ENCODE peak calls at places on chromosomes 11 and 22, in eight cellular contexts. S is endothelial cell, W is fibroblast of the aortic adventitia, T is cardiac muscle cell, G is AG10803, R is endodermal cell, X is body of pancreas, D is neural progenitor cell. B is an unnamed sample.

GRCh38 chr11:28146123-28146751 is 38.0 kb downstream of the METTL15 start:
- DNase-seq in S (no peak), W (peak), T (no peak), G (peak), R (no peak), X (no peak), D (peak), B (peak)

GRCh38 chr11:126514061-126514713 is 158.7 kb downstream of the ST3GAL4 start:
- DNase-seq in S (no peak), W (no peak), T (no peak), G (peak), R (no peak), X (no peak), D (no peak), B (no peak)

GRCh38 chr22:49553518-49554295 is 274.0 kb downstream of the BRD1 start:
- DNase-seq in S (peak), W (no peak), T (peak), G (no peak), R (peak), X (peak), D (peak), B (no peak)

GRCh38 chr22:39457047-39457545 is 284 bp downstream of the MGAT3 start:
- DNase-seq in S (no peak), W (no peak), T (no peak), G (no peak), R (no peak), X (no peak), D (peak), B (no peak)

GRCh38 chr11:6405039-6405667 is 13.7 kb downstream of the APBB1 start:
- DNase-seq in S (no peak), W (no peak), T (no peak), G (no peak), R (peak), X (peak), D (peak), B (no peak)

GRCh38 chr11:107301886-107302285 is 155.7 kb downstream of the CWF19L2 start:
- DNase-seq in S (no peak), W (no peak), T (no peak), G (no peak), R (no peak), X (no peak), D (no peak), B (no peak)

GRCh38 chr11:123164732-123165450 is 30.2 kb downstream of the CLMP start:
- DNase-seq in S (no peak), W (no peak), T (no peak), G (no peak), R (no peak), X (no peak), D (no peak), B (no peak)

GRCh38 chr11:119505861-119506260 is 82.9 kb upstream of the THY1 start:
- DNase-seq in S (no peak), W (peak), T (no peak), G (peak), R (no peak), X (no peak), D (no peak), B (no peak)

GRCh38 chr11:69558519-69558941 is 77.1 kb downstream of the LINC01488 start:
- DNase-seq in S (no peak), W (no peak), T (no peak), G (no peak), R (no peak), X (no peak), D (no peak), B (no peak)

GRCh38 chr11:86047275-86047991 is 21.5 kb downstream of the PICALM start:
- DNase-seq in S (no peak), W (peak), T (no peak), G (peak), R (no peak), X (no peak), D (no peak), B (no peak)

GRCh38 chr11:43582837-43583462 is 97.6 kb upstream of the HSD17B12 start:
- DNase-seq in S (no peak), W (no peak), T (peak), G (no peak), R (peak), X (no peak), D (peak), B (no peak)

GRCh38 chr22:43587574-43587973 is 175.8 kb downstream of the MPPED1 start:
- DNase-seq in S (no peak), W (no peak), T (no peak), G (peak), R (no peak), X (no peak), D (no peak), B (no peak)

GRCh38 chr11:95485115-95485900 is 254.3 kb upstream of the SESN3 start:
- DNase-seq in S (no peak), W (peak), T (no peak), G (peak), R (no peak), X (no peak), D (no peak), B (no peak)

GRCh38 chr22:35154937-35155387 is 89.0 kb downstream of the ISX start:
- DNase-seq in S (peak), W (peak), T (peak), G (peak), R (peak), X (peak), D (peak), B (no peak)

GRCh38 chr22:31678748-31679147 is 16.7 kb upstream of the PISD start:
- DNase-seq in S (no peak), W (no peak), T (no peak), G (no peak), R (no peak), X (no peak), D (no peak), B (no peak)

GRCh38 chr11:77783023-77783422 is 37.5 kb downstream of the RSF1 start:
- DNase-seq in S (no peak), W (no peak), T (no peak), G (no peak), R (no peak), X (no peak), D (no peak), B (no peak)

GRCh38 chr22:45454260-45454659 is 40.8 kb downstream of the RIBC2 start:
- DNase-seq in S (no peak), W (peak), T (no peak), G (peak), R (no peak), X (no peak), D (no peak), B (peak)

GRCh38 chr11:111392552-111392951 is 13.5 kb upstream of the POU2AF1 start:
- DNase-seq in S (no peak), W (no peak), T (no peak), G (no peak), R (no peak), X (no peak), D (no peak), B (no peak)

GRCh38 chr11:6201486-6201885 is 2.5 kb downstream of the OR52W1 start:
- DNase-seq in S (no peak), W (peak), T (no peak), G (peak), R (no peak), X (no peak), D (no peak), B (no peak)

GRCh38 chr22:45709866-45710265 is 38.2 kb downstream of the ATXN10 start:
- DNase-seq in S (no peak), W (peak), T (no peak), G (peak), R (no peak), X (no peak), D (no peak), B (no peak)

GRCh38 chr11:134661660-134662059 is 249.6 kb upstream of the B3GAT1 start:
- DNase-seq in S (no peak), W (no peak), T (no peak), G (no peak), R (peak), X (no peak), D (no peak), B (no peak)

GRCh38 chr11:18715476-18715875 is 10.5 kb downstream of the IGSF22 start:
- DNase-seq in S (no peak), W (no peak), T (no peak), G (no peak), R (no peak), X (no peak), D (no peak), B (no peak)

GRCh38 chr22:47593291-47593690 is 830.8 kb downstream of the TBC1D22A start:
- DNase-seq in S (no peak), W (no peak), T (no peak), G (no peak), R (peak), X (no peak), D (no peak), B (no peak)

GRCh38 chr11:61922539-61922938 is 5.2 kb upstream of the RAB3IL1 start:
- DNase-seq in S (no peak), W (peak), T (no peak), G (peak), R (peak), X (peak), D (no peak), B (peak)

GRCh38 chr22:30212363-30212995 is 34.1 kb downstream of the LIF start:
- DNase-seq in S (no peak), W (peak), T (no peak), G (peak), R (no peak), X (peak), D (no peak), B (peak)

GRCh38 chr11:7252683-7253213 is 1.0 kb downstream of the SYT9 start:
- DNase-seq in S (peak), W (no peak), T (peak), G (no peak), R (no peak), X (peak), D (peak), B (no peak)

GRCh38 chr11:6782720-6783119 is at the start of gene OR2AG1:
- DNase-seq in S (no peak), W (no peak), T (no peak), G (no peak), R (no peak), X (no peak), D (no peak), B (no peak)

GRCh38 chr11:111604392-111605009 is 2.3 kb downstream of the SIK2 start:
- DNase-seq in S (no peak), W (peak), T (peak), G (peak), R (no peak), X (no peak), D (peak), B (no peak)

GRCh38 chr11:80617156-80617555 is 1176.3 kb upstream of the TENM4 start:
- DNase-seq in S (no peak), W (no peak), T (no peak), G (no peak), R (no peak), X (no peak), D (no peak), B (no peak)

GRCh38 chr11:106627694-106628093 is 390.6 kb downstream of the GUCY1A2 start:
- DNase-seq in S (no peak), W (no peak), T (no peak), G (no peak), R (no peak), X (no peak), D (no peak), B (no peak)

GRCh38 chr11:44199816-44200215 is 104.3 kb downstream of the EXT2 start:
- DNase-seq in S (no peak), W (no peak), T (no peak), G (no peak), R (no peak), X (no peak), D (no peak), B (no peak)

GRCh38 chr22:47593911-47594311 is 831.5 kb downstream of the TBC1D22A start:
- DNase-seq in S (no peak), W (no peak), T (no peak), G (no peak), R (peak), X (no peak), D (no peak), B (no peak)

GRCh38 chr11:280762-281485 is 2.7 kb downstream of the NLRP6 start:
- DNase-seq in S (no peak), W (no peak), T (no peak), G (no peak), R (peak), X (no peak), D (no peak), B (no peak)

GRCh38 chr11:63765688-63766241 is 2.8 kb downstream of the ZFTA start:
- DNase-seq in S (no peak), W (no peak), T (no peak), G (no peak), R (no peak), X (no peak), D (no peak), B (no peak)

GRCh38 chr11:13120691-13121090 is 111.6 kb downstream of the RASSF10 start:
- DNase-seq in S (no peak), W (peak), T (no peak), G (peak), R (no peak), X (no peak), D (no peak), B (peak)

GRCh38 chr11:72856551-72857342 is 42.5 kb downstream of the ATG16L2 start:
- DNase-seq in S (no peak), W (peak), T (no peak), G (peak), R (no peak), X (no peak), D (no peak), B (no peak)
- TF ChIP-seq CTCF in S (no peak), W (no peak), T (peak), G (no peak), R (no peak), X (no peak), D (no peak), B (no peak)

GRCh38 chr11:101881586-101881985 is 33.2 kb upstream of the CEP126 start:
- DNase-seq in S (no peak), W (no peak), T (no peak), G (peak), R (no peak), X (no peak), D (no peak), B (no peak)

GRCh38 chr11:101885631-101886030 is 29.2 kb upstream of the CEP126 start:
- DNase-seq in S (no peak), W (no peak), T (no peak), G (no peak), R (no peak), X (no peak), D (no peak), B (no peak)

GRCh38 chr11:101880208-101880607 is 34.6 kb upstream of the CEP126 start:
- DNase-seq in S (no peak), W (peak), T (peak), G (peak), R (no peak), X (peak), D (peak), B (peak)
- TF ChIP-seq CTCF in S (peak), W (peak), T (peak), G (peak), R (peak), X (peak), D (peak), B (peak)

GRCh38 chr22:28594784-28595324 is 84.8 kb downstream of the TTC28 start:
- DNase-seq in S (no peak), W (peak), T (peak), G (peak), R (no peak), X (no peak), D (peak), B (peak)
- TF ChIP-seq CTCF in S (peak), W (peak), T (peak), G (peak), R (peak), X (peak), D (peak), B (peak)

DNA sequence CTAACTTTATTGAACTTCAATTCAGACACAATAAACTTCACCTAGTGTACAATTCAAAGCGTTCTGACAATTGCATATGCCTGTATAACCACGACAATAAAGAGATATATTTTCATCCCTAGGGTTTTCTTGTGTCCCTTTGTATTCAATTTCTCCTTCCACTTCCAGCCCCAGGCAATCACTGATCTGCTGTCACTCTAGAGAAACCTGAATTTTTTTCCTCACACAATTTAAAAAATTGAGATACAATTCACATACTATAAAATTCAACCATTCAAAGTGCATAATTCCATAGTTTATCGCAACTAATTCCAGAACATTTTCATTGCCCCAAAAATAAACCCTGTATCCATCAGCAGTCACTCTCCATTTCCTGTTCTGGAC is 116.6 kb downstream of the MRTFA start:
- DNase-seq in S (no peak), W (no peak), T (no peak), G (no peak), R (no peak), X (no peak), D (no peak), B (no peak)
- TF ChIP-seq CTCF in S (no peak), W (no peak), T (no peak), G (no peak), R (no peak), X (no peak), D (no peak), B (no peak)

GRCh38 chr11:93498099-93499040 is 44.8 kb downstream of the SMCO4 start:
- DNase-seq in S (no peak), W (peak), T (no peak), G (peak), R (peak), X (no peak), D (peak), B (no peak)

GRCh38 chr11:93493252-93493897 is 49.8 kb downstream of the SMCO4 start:
- DNase-seq in S (no peak), W (no peak), T (no peak), G (no peak), R (no peak), X (peak), D (no peak), B (no peak)

GRCh38 chr11:93500759-93501158 is 42.4 kb downstream of the SMCO4 start:
- DNase-seq in S (no peak), W (no peak), T (no peak), G (no peak), R (no peak), X (no peak), D (no peak), B (no peak)

GRCh38 chr11:93494341-93494740 is 48.9 kb downstream of the SMCO4 start:
- DNase-seq in S (no peak), W (no peak), T (no peak), G (peak), R (no peak), X (no peak), D (no peak), B (no peak)

DNA sequence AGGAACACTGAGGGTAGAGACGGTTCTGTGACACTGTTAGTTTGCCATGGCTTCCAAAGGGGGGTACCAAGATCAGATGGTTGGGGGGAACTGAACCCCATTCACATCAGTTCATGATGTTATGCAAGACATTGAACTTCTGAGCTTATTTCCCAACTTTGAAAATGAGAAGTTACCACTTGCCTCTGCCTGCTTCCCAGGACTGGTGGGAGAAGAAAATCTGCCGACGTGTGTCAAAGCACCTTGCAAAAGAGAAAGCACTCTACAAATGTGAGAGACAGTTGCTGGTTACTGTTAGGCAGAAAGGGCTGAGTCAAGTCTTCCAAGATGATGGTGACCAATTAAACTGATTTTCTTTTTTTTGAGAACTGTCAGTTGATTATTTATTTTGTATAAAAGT is 45.6 kb downstream of the SMCO4 start:
- DNase-seq in S (no peak), W (no peak), T (no peak), G (no peak), R (no peak), X (no peak), D (no peak), B (no peak)
- TF ChIP-seq CTCF in S (no peak), W (no peak), T (no peak), G (no peak), R (no peak), X (no peak), D (no peak), B (no peak)

DNA sequence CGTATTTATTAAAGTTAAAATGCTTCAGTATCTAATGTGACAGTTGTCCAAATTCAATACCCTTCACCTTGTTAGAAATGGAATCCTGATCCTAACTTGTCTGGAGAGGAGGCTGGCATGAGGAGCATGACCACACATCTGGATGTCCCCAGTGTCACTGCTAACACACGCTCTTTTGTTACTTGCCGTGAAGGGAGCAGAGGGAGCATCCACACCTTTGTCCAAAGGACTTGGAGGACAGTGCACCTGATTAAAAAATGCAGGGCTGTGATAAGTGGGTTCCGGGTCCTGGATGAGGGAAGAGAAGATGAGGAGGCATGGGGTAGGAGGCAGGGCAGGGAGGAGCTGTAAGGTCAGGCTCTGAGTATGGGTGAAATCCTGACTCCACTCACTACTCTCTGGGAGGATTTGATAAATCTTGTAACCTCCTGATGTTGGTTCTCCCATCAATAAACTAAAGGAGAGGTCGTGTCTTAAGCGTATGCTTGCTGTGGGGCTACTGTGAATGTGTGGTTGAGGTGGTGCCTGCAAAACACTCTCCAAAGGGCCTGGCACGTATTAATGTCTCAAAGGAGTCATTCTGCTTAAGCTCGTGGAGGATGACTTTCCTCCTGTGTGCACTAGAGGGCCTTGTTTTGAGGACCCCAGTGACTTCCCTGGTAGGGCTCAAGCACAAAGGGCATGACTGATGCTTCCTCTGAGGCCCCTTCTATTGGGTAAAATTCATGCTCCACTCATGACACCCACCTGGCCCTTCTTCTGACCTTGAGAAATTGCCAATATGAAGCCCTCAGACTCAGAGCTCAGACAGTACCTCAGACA is 16.8 kb upstream of the IGLL5 start:
- DNase-seq in S (no peak), W (no peak), T (no peak), G (no peak), R (peak), X (no peak), D (peak), B (no peak)
- TF ChIP-seq CTCF in S (peak), W (no peak), T (no peak), G (no peak), R (peak), X (no peak), D (peak), B (peak)

GRCh38 chr11:102367364-102367763 is 20.4 kb downstream of the BIRC2 start:
- DNase-seq in S (no peak), W (peak), T (no peak), G (peak), R (no peak), X (no peak), D (no peak), B (no peak)
- TF ChIP-seq CTCF in S (no peak), W (peak), T (peak), G (peak), R (peak), X (peak), D (peak), B (no peak)

GRCh38 chr11:67252831-67253239 is 13.4 kb upstream of the GRK2 start:
- DNase-seq in S (no peak), W (peak), T (peak), G (peak), R (peak), X (no peak), D (peak), B (no peak)
- TF ChIP-seq CTCF in S (peak), W (peak), T (peak), G (peak), R (peak), X (peak), D (peak), B (peak)

B was measured in HFF-Myc.